ENCODE peak calls at places on chromosomes 13 and 19, in seven cellular contexts. D is spleen, W is tibial nerve, T is body of pancreas, F is Peyer's patch, B is testis, P is IMR-90. A is an unnamed sample.
A peak's percentile ranks its signal among the peaks of the same experiment; 100 is the strongest.

GRCh38 chr13:64377606-64378005 is 2852.5 kb downstream of the PCDH9 start:
- DNase-seq in W (no peak), D (no peak), B (no peak), F (no peak), P (no peak), T (no peak), A (no peak)

GRCh38 chr13:48559638-48560320 is 26.9 kb upstream of the RCBTB2 start:
- DNase-seq in P (peak; percentile 70), D (no peak), F (no peak), W (no peak), B (no peak), T (no peak), A (no peak)

GRCh38 chr19:47232422-47233211 is 1.6 kb upstream of the BBC3 start:
- DNase-seq in W (no peak), D (no peak), T (peak; percentile 53), B (no peak), P (peak; percentile 82), F (peak; percentile 63), A (no peak)

GRCh38 chr19:19224852-19225494 is 13.2 kb downstream of the NCAN start:
- DNase-seq in W (no peak), F (peak; percentile 89), T (peak; percentile 70), B (peak; percentile 65), P (peak; percentile 44), D (peak; percentile 94), A (no peak)

GRCh38 chr19:4009990-4010807 is 2.7 kb downstream of the PIAS4 start:
- DNase-seq in D (no peak), W (no peak), P (peak; percentile 46), F (no peak), T (peak; percentile 70), B (peak; percentile 62), A (no peak)

GRCh38 chr19:52963229-52963760 is 614 bp upstream of the ZNF816 start:
- DNase-seq in W (no peak), P (no peak), B (peak; percentile 30), T (peak; percentile 18), F (peak; percentile 49), D (peak; percentile 79), A (no peak)

GRCh38 chr19:34794289-34794960 is 21.4 kb upstream of the ZNF599 start:
- DNase-seq in F (no peak), P (no peak), T (no peak), D (no peak), W (no peak), B (no peak), A (no peak)

GRCh38 chr19:4487572-4487971 is 15.5 kb downstream of the HDGFL2 start:
- DNase-seq in P (no peak), B (no peak), T (no peak), D (no peak), W (no peak), F (no peak), A (no peak)

GRCh38 chr19:49331616-49332055 is 3.6 kb upstream of the CD37 start:
- DNase-seq in F (peak; percentile 76), B (peak; percentile 64), D (peak; percentile 91), T (peak; percentile 29), P (peak; percentile 57), W (no peak), A (no peak)

GRCh38 chr13:43102304-43102703 is 78.9 kb downstream of the DNAJC15 start:
- DNase-seq in B (no peak), D (no peak), P (no peak), T (no peak), W (no peak), F (no peak), A (no peak)

GRCh38 chr19:47157455-47158321 is 27.1 kb downstream of the SAE1 start:
- DNase-seq in P (peak; percentile 72), T (peak; percentile 23), D (peak; percentile 80), W (no peak), B (peak; percentile 27), F (peak; percentile 82), A (no peak)

GRCh38 chr19:54207908-54208783 is 7.5 kb downstream of the RPS9 start:
- DNase-seq in F (peak; percentile 82), B (peak; percentile 78), T (peak; percentile 86), W (no peak), P (peak; percentile 78), D (peak; percentile 87), A (no peak)

GRCh38 chr19:1467512-1468273 is 11.3 kb downstream of the C19orf25 start:
- DNase-seq in D (no peak), F (no peak), B (no peak), T (no peak), P (no peak), W (no peak), A (no peak)

GRCh38 chr19:1466018-1466460 is 13.0 kb downstream of the C19orf25 start:
- DNase-seq in F (no peak), B (no peak), T (no peak), W (no peak), D (peak; percentile 65), P (no peak), A (no peak)

GRCh38 chr19:1468274-1469199 is 10.5 kb downstream of the C19orf25 start:
- DNase-seq in T (no peak), B (no peak), P (peak; percentile 37), F (no peak), D (no peak), W (no peak), A (no peak)

GRCh38 chr19:1466461-1467227 is 12.4 kb downstream of the C19orf25 start:
- DNase-seq in D (no peak), T (no peak), B (no peak), P (no peak), F (no peak), W (no peak), A (no peak)

GRCh38 chr19:1467228-1467511 is 11.8 kb downstream of the C19orf25 start:
- DNase-seq in B (no peak), W (no peak), F (no peak), D (peak; percentile 67), P (no peak), T (no peak), A (no peak)
- H3K4me3 ChIP-seq in B (no peak overlapping the region), W (no peak overlapping the region), F (peak overlapping the region; percentile 18), D (peak overlapping the region; percentile 4), P (no peak overlapping the region), T (no peak overlapping the region), A (no peak overlapping the region)

DNA sequence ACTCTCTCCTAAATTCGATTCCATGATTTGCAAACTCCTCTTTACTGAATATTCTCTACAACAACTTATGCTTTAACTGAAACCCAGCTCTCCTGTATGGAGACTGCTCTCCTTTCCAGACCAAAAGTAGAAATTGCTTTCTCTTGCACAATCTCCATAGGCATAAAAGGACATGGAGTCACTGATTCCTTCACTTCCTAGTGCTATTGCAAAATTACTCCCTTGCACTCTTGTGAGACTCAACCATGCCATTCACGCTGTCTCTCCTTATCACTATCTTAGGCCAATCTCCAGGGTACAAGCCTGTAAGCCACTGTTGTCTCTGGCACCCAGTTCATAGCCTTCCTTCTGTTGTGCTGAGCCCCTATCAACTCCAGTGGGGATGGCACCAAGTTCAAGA is 30.6 kb downstream of the SERPINE3 start:
- DNase-seq in T (no peak), W (no peak), B (no peak), D (no peak), P (peak; percentile 41), F (no peak), A (no peak)
- TF ChIP-seq POLR2A in T (no peak), W (no peak), B (no peak), D (no peak), P (no peak), F (no peak), A (no peak)

DNA sequence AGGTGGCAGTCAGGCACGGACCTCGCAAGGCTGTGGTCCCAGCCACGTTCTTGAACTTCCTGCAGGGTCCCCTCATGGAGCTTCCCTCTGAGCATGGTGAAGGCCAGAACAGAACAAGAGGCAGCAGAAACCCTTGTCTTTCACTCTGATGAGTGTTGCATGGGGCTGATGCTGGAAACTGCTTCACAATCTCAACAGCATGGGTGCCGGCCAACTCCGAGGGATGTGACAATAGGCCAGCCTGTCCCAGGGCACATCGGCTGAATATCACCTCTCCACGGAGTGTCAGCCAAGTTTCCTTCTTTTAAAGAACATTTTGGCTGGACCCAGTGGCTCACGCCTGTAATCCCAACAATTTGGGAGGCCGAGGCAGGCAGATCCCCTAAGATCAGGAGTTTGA is 173.9 kb downstream of the FOXO1 start:
- DNase-seq in D (no peak), W (no peak), T (no peak), F (no peak), P (no peak), B (no peak), A (no peak)
- H3K4me1 ChIP-seq in D (peaks cover 20% of the 10 kb centered on the region), W (no peaks in the 10 kb centered on the region), T (no peaks in the 10 kb centered on the region), F (no peaks in the 10 kb centered on the region), P (no peaks in the 10 kb centered on the region), B (no peaks in the 10 kb centered on the region), A (peaks cover 5% of the 10 kb centered on the region)

GRCh38 chr19:28213476-28214082 is 999.4 kb downstream of the UQCRFS1 start:
- DNase-seq in T (no peak), P (no peak), F (no peak), W (no peak), D (no peak), B (peak; percentile 58), A (no peak)
- H3K4me3 ChIP-seq in T (no peak overlapping the region), P (no peak overlapping the region), F (no peak overlapping the region), W (no peak overlapping the region), D (no peak overlapping the region), B (no peak overlapping the region), A (no peak overlapping the region)

DNA sequence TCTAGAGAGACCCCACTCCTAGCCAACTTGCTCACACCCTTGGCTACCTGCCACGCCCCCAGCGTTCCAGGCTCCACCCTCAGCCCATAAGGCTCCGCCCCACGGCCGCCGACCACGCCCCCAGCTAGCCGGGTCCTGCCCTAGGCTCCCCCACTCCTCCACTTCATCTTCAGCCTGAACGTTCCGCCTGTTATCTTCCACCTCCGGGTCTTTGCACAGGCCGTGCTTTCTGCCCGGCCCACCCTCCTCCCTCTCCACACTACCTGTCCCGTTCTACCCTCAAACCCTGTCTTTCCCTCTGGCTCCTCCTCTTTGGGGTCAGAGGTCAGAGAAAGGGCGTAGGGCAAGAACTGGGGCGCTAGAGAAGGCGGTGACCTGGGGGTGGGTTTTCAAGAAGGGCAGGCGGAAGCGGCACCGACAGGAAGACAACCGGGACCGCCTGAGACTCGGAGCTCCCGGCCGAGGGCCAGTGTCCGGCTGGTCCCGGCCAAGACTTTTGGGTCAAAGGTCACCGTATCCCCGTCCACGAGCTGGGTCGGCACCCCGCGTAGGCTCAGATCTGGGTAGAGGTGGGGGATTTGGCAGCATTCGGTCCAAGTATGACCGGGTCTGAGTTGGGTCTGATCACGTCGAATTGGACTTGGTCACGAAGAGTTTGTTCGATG is 2.2 kb downstream of the PDE4C start:
- DNase-seq in D (peak; percentile 85), F (peak; percentile 61), B (peak; percentile 82), T (peak; percentile 30), P (no peak), W (no peak), A (no peak)
- TF ChIP-seq POLR2A in D (no peak), F (no peak), B (no peak), T (no peak), P (no peak), W (no peak), A (no peak)

A was measured in esophagus squamous epithelium.